ENCODE peak calls at places on chromosomes 13 and 19, in seven cellular contexts. S, X, V, R, Y, T and L are unnamed samples.
A peak's percentile ranks its signal among the peaks of the same experiment; 100 is the strongest.

GRCh38 chr13:46295531-46296464 is 84.1 kb downstream of the LRRC63 start:
- DNase-seq in S (peak; percentile 88), X (peak; percentile 92), V (no peak), R (peak; percentile 49), Y (peak; percentile 68), T (no peak), L (no peak)

GRCh38 chr13:75404721-75405120 is 77.2 kb downstream of the TBC1D4 start:
- DNase-seq in S (no peak), X (no peak), V (no peak), R (no peak), Y (no peak), T (no peak), L (no peak)

GRCh38 chr19:44643605-44644390 is at the start of gene PVR:
- DNase-seq in S (peak; percentile 76), X (no peak), V (peak; percentile 81), R (no peak), Y (no peak), T (peak; percentile 29), L (peak; percentile 85)

GRCh38 chr13:65966991-65967451 is 1263.1 kb downstream of the PCDH9 start:
- DNase-seq in S (peak; percentile 70), X (no peak), V (no peak), R (no peak), Y (no peak), T (peak; percentile 25), L (peak; percentile 50)

GRCh38 chr13:33349314-33349995 is 63.9 kb upstream of the STARD13 start:
- DNase-seq in S (peak; percentile 12), X (no peak), V (no peak), R (no peak), Y (no peak), T (no peak), L (no peak)

GRCh38 chr13:59413121-59413520 is 750.6 kb downstream of the DIAPH3 start:
- DNase-seq in S (no peak), X (no peak), V (no peak), R (no peak), Y (no peak), T (no peak), L (no peak)

GRCh38 chr13:27170221-27170520 is 1.4 kb downstream of the USP12 start:
- DNase-seq in S (peak; percentile 32), X (no peak), V (no peak), R (no peak), Y (no peak), T (no peak), L (no peak)

GRCh38 chr19:5480427-5480836 is 25.2 kb downstream of the ZNRF4 start:
- DNase-seq in S (peak; percentile 56), X (no peak), V (no peak), R (no peak), Y (peak; percentile 2), T (peak; percentile 19), L (peak; percentile 43)

GRCh38 chr13:78030351-78030750 is 111.7 kb upstream of the EDNRB start:
- DNase-seq in S (no peak), X (no peak), V (no peak), R (no peak), Y (no peak), T (no peak), L (no peak)

GRCh38 chr19:35607661-35608060 is 4.9 kb upstream of the HAUS5 start:
- DNase-seq in S (no peak), X (no peak), V (no peak), R (no peak), Y (no peak), T (no peak), L (no peak)

GRCh38 chr19:21970466-21970865 is 40.3 kb downstream of the ZNF208 start:
- DNase-seq in S (no peak), X (no peak), V (no peak), R (no peak), Y (no peak), T (no peak), L (no peak)
- H3K9me3 ChIP-seq in S (peaks cover 62% of the 10 kb centered on the region), X (peaks cover 31% of the 10 kb centered on the region), V (no peaks in the 10 kb centered on the region), R (peaks cover 5% of the 10 kb centered on the region), Y (peaks cover 70% of the 10 kb centered on the region), T (peaks cover 40% of the 10 kb centered on the region), L (no peaks in the 10 kb centered on the region)

GRCh38 chr19:56764296-56764695 is 76.2 kb downstream of the PEG3 start:
- DNase-seq in S (no peak), X (no peak), V (no peak), R (no peak), Y (no peak), T (no peak), L (no peak)
- H3K9me3 ChIP-seq in S (peaks cover 17% of the 10 kb centered on the region), X (no peaks in the 10 kb centered on the region), V (no peaks in the 10 kb centered on the region), R (peaks cover 53% of the 10 kb centered on the region), Y (peaks cover 32% of the 10 kb centered on the region), T (peaks cover 87% of the 10 kb centered on the region), L (peaks cover 4% of the 10 kb centered on the region)

GRCh38 chr19:37803250-37803854 is 24.0 kb upstream of the ZNF573 start:
- DNase-seq in S (no peak), X (no peak), V (no peak), R (no peak), Y (no peak), T (no peak), L (no peak)
- H3K9me3 ChIP-seq in S (peaks cover 53% of the 10 kb centered on the region), X (peaks cover 31% of the 10 kb centered on the region), V (no peaks in the 10 kb centered on the region), R (peaks cover 47% of the 10 kb centered on the region), Y (peaks cover 55% of the 10 kb centered on the region), T (peaks cover 66% of the 10 kb centered on the region), L (peaks cover 5% of the 10 kb centered on the region)

GRCh38 chr13:20461860-20462532 is 63.7 kb downstream of the CRYL1 start:
- DNase-seq in S (peak; percentile 66), X (no peak), V (no peak), R (no peak), Y (no peak), T (no peak), L (no peak)

GRCh38 chr13:20460744-20461143 is 64.9 kb downstream of the CRYL1 start:
- DNase-seq in S (peak; percentile 89), X (no peak), V (no peak), R (no peak), Y (no peak), T (no peak), L (no peak)

GRCh38 chr13:20461481-20461859 is 64.2 kb downstream of the CRYL1 start:
- DNase-seq in S (peak; percentile 24), X (no peak), V (no peak), R (no peak), Y (no peak), T (no peak), L (no peak)

GRCh38 chr13:20462921-20463320 is 62.7 kb downstream of the CRYL1 start:
- DNase-seq in S (no peak), X (no peak), V (no peak), R (no peak), Y (no peak), T (no peak), L (no peak)

GRCh38 chr13:20462533-20462915 is 63.1 kb downstream of the CRYL1 start:
- DNase-seq in S (no peak), X (no peak), V (no peak), R (no peak), Y (no peak), T (no peak), L (no peak)
- H3K9me3 ChIP-seq in S (no peaks in the 10 kb centered on the region), X (no peaks in the 10 kb centered on the region), V (no peaks in the 10 kb centered on the region), R (no peaks in the 10 kb centered on the region), Y (no peaks in the 10 kb centered on the region), T (no peaks in the 10 kb centered on the region), L (no peaks in the 10 kb centered on the region)

DNA sequence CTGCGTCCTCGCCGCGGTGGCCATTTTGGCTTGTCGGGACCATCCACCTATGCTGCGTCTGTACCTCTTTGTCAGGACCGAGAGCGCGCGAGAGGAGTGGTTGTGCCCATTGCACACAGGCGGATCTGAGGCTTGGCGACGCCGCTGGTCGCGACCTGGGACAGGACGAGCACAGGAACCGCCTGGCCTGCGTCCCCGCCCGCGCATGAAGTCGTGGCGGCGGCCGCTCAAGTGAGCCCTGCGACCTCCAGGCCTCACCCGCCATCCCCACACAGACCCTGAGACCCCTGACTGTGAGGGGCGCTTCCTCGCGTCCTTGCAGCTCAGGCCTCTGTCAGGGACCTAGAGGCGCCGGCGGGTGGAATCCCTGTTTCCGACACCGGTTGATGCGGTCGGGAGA is 16.8 kb downstream of the ZNF586 start:
- DNase-seq in S (no peak), X (no peak), V (no peak), R (no peak), Y (no peak), T (no peak), L (no peak)
- H3K9me3 ChIP-seq in S (peaks cover 9% of the 10 kb centered on the region), X (peaks cover 38% of the 10 kb centered on the region), V (peaks cover 4% of the 10 kb centered on the region), R (peaks cover 52% of the 10 kb centered on the region), Y (peaks cover 47% of the 10 kb centered on the region), T (no peaks in the 10 kb centered on the region), L (no peaks in the 10 kb centered on the region)

GRCh38 chr13:81987159-81987558 is 1646.2 kb upstream of the SPRY2 start:
- DNase-seq in S (peak; percentile 6), X (no peak), V (no peak), R (no peak), Y (no peak), T (no peak), L (no peak)

GRCh38 chr13:81990652-81991051 is 1649.7 kb upstream of the SPRY2 start:
- DNase-seq in S (no peak), X (no peak), V (no peak), R (no peak), Y (no peak), T (no peak), L (no peak)

GRCh38 chr13:81988542-81988941 is 1647.6 kb upstream of the SPRY2 start:
- DNase-seq in S (no peak), X (no peak), V (no peak), R (no peak), Y (no peak), T (no peak), L (no peak)

GRCh38 chr13:81987677-81988357 is 1646.9 kb upstream of the SPRY2 start:
- DNase-seq in S (peak; percentile 0), X (no peak), V (no peak), R (no peak), Y (no peak), T (no peak), L (no peak)

DNA sequence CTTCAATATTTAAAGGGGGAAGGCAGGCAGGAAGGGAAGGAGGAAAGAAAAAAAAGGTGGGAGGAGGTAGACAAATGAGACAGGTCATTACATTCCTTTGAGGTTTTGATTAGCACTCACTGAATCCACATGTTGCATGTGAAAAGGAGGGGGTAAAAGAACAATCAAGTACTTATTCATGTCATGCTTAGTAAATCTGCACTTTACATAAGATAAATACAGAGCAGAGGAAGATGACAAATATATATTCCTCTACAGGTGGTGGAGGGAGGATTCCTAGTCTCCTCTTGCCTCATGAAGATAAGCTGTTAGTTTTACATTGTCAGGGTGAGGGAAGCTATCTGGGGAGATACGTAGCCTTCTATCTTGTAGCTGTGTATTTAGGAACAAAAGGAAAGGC is 1645.4 kb upstream of the SPRY2 start:
- DNase-seq in S (no peak), X (no peak), V (no peak), R (no peak), Y (no peak), T (no peak), L (no peak)
- H3K9me3 ChIP-seq in S (no peaks in the 10 kb centered on the region), X (no peaks in the 10 kb centered on the region), V (no peaks in the 10 kb centered on the region), R (peaks cover 6% of the 10 kb centered on the region), Y (peaks cover 3% of the 10 kb centered on the region), T (no peaks in the 10 kb centered on the region), L (no peaks in the 10 kb centered on the region)

GRCh38 chr19:22472180-22472637 is 50.1 kb upstream of the ZNF98 start:
- DNase-seq in S (no peak), X (no peak), V (no peak), R (no peak), Y (no peak), T (no peak), L (no peak)
- H3K9me3 ChIP-seq in S (peaks cover 82% of the 10 kb centered on the region), X (peaks cover 39% of the 10 kb centered on the region), V (peaks cover 19% of the 10 kb centered on the region), R (peaks cover 20% of the 10 kb centered on the region), Y (peaks cover 83% of the 10 kb centered on the region), T (peaks cover 43% of the 10 kb centered on the region), L (no peaks in the 10 kb centered on the region)